ENCODE peak calls at places on chromosomes 1 and 21, in nine cellular contexts. H, U, E, R, G, P, L, O and K are unnamed samples.

GRCh38 chr1:101301446-101301845 is 64.6 kb downstream of the S1PR1 start:
- DNase-seq in H (no peak), U (no peak), E (no peak), R (no peak), G (no peak), P (no peak), L (no peak), O (no peak), K (no peak)

GRCh38 chr1:170685166-170685565 is 21.2 kb downstream of the PRRX1 start:
- DNase-seq in H (no peak), U (no peak), E (peak; percentile 50), R (no peak), G (no peak), P (no peak), L (no peak), O (peak; percentile 91), K (no peak)

GRCh38 chr1:180343931-180344406 is 113.9 kb downstream of the LHX4 start:
- DNase-seq in H (no peak), U (no peak), E (peak; percentile 43), R (no peak), G (no peak), P (no peak), L (no peak), O (no peak), K (no peak)

GRCh38 chr1:44220001-44220751 is 6.9 kb downstream of the DMAP1 start:
- DNase-seq in H (no peak), U (no peak), E (peak; percentile 35), R (no peak), G (no peak), P (no peak), L (no peak), O (peak; percentile 85), K (no peak)

GRCh38 chr1:111789666-111790316 is 34.1 kb downstream of the DDX20 start:
- DNase-seq in H (no peak), U (no peak), E (peak; percentile 85), R (no peak), G (no peak), P (no peak), L (peak; percentile 36), O (peak; percentile 44), K (no peak)

GRCh38 chr21:36422279-36423098 is 37.3 kb downstream of the CHAF1B start:
- DNase-seq in H (peak; percentile 58), U (no peak), E (peak; percentile 76), R (peak; percentile 28), G (no peak), P (peak; percentile 47), L (peak; percentile 45), O (peak; percentile 32), K (peak; percentile 26)

GRCh38 chr1:121519042-121519755 is 334.4 kb downstream of the SRGAP2C start:
- DNase-seq in H (peak; percentile 89), U (peak; percentile 72), E (peak; percentile 4), R (peak; percentile 49), G (peak; percentile 77), P (peak; percentile 58), L (peak; percentile 55), O (no peak), K (no peak)

GRCh38 chr1:223421676-223422075 is 28.5 kb downstream of the CCDC185 start:
- DNase-seq in H (no peak), U (no peak), E (no peak), R (no peak), G (no peak), P (no peak), L (no peak), O (no peak), K (no peak)

GRCh38 chr1:46363121-46363520 is 22.5 kb downstream of the NSUN4 start:
- DNase-seq in H (no peak), U (no peak), E (no peak), R (no peak), G (no peak), P (no peak), L (no peak), O (no peak), K (no peak)

GRCh38 chr1:4973341-4973740 is 318.9 kb downstream of the AJAP1 start:
- DNase-seq in H (no peak), U (no peak), E (no peak), R (no peak), G (no peak), P (no peak), L (no peak), O (no peak), K (no peak)

GRCh38 chr1:180947901-180948311 is 35.2 kb downstream of the KIAA1614 start:
- DNase-seq in H (no peak), U (no peak), E (no peak), R (no peak), G (no peak), P (no peak), L (no peak), O (no peak), K (no peak)

GRCh38 chr1:245716561-245716960 is 561.8 kb downstream of the KIF26B start:
- DNase-seq in H (no peak), U (no peak), E (no peak), R (no peak), G (no peak), P (no peak), L (no peak), O (no peak), K (no peak)

GRCh38 chr1:29505537-29506220 is 269.4 kb downstream of the PTPRU start:
- DNase-seq in H (no peak), U (no peak), E (no peak), R (no peak), G (no peak), P (no peak), L (peak; percentile 19), O (no peak), K (no peak)

GRCh38 chr1:93566227-93566626 is 115.4 kb downstream of the BCAR3 start:
- DNase-seq in H (no peak), U (no peak), E (peak; percentile 72), R (no peak), G (no peak), P (no peak), L (no peak), O (no peak), K (no peak)

GRCh38 chr1:164754088-164754600 is 195.2 kb downstream of the PBX1 start:
- DNase-seq in H (no peak), U (no peak), E (peak; percentile 89), R (no peak), G (no peak), P (no peak), L (no peak), O (no peak), K (no peak)

GRCh38 chr1:101905298-101905794 is 91.4 kb downstream of the OLFM3 start:
- DNase-seq in H (no peak), U (no peak), E (no peak), R (no peak), G (no peak), P (no peak), L (no peak), O (no peak), K (no peak)